ENCODE peak calls at places on chromosomes 5 and 9, in nine cellular contexts. One of them, this sample, is unnamed. For H3K4me1, the result is how much of the 10 kb centered on the place peaks cover.

GRCh38 chr5:18314192-18314778 is 680.0 kb downstream of the TAF11L14 start:
- DNase-seq in right lobe of liver: no peak
- DNase-seq in A549: peak
- DNase-seq in CD8-positive, alpha-beta T cell: no peak
- DNase-seq in transverse colon: no peak
- DNase-seq in mesenchymal stem cell: peak
- DNase-seq in mammary epithelial cell: no peak
- DNase-seq in CD8-positive, alpha-beta memory T cell: no peak
- DNase-seq in SJSA1: no peak
- DNase-seq in this sample: no peak

GRCh38 chr9:91611582-91611981 is 187.9 kb upstream of the NFIL3 start:
- DNase-seq in mesenchymal stem cell: peak
- DNase-seq in A549: no peak
- DNase-seq in transverse colon: no peak
- DNase-seq in CD8-positive, alpha-beta T cell: no peak
- DNase-seq in CD8-positive, alpha-beta memory T cell: no peak
- DNase-seq in right lobe of liver: no peak
- DNase-seq in SJSA1: no peak
- DNase-seq in mammary epithelial cell: no peak
- DNase-seq in this sample: no peak

GRCh38 chr5:93583799-93584530 is 943 bp downstream of the NR2F1 start:
- DNase-seq in CD8-positive, alpha-beta memory T cell: no peak
- DNase-seq in mammary epithelial cell: peak
- DNase-seq in transverse colon: no peak
- DNase-seq in A549: no peak
- DNase-seq in right lobe of liver: no peak
- DNase-seq in mesenchymal stem cell: peak
- DNase-seq in SJSA1: peak
- DNase-seq in CD8-positive, alpha-beta T cell: no peak
- DNase-seq in this sample: no peak

GRCh38 chr9:111094433-111095421 is 56.5 kb upstream of the LPAR1 start:
- DNase-seq in mammary epithelial cell: peak
- DNase-seq in CD8-positive, alpha-beta memory T cell: no peak
- DNase-seq in transverse colon: peak
- DNase-seq in right lobe of liver: no peak
- DNase-seq in CD8-positive, alpha-beta T cell: no peak
- DNase-seq in SJSA1: peak
- DNase-seq in mesenchymal stem cell: peak
- DNase-seq in A549: peak
- DNase-seq in this sample: no peak

GRCh38 chr9:135048758-135049284 is 38.6 kb upstream of the OLFM1 start:
- DNase-seq in CD8-positive, alpha-beta T cell: no peak
- DNase-seq in A549: no peak
- DNase-seq in mesenchymal stem cell: no peak
- DNase-seq in right lobe of liver: no peak
- DNase-seq in transverse colon: no peak
- DNase-seq in CD8-positive, alpha-beta memory T cell: no peak
- DNase-seq in mammary epithelial cell: no peak
- DNase-seq in SJSA1: peak
- DNase-seq in this sample: no peak

GRCh38 chr9:75360258-75360657 is 271.9 kb downstream of the OSTF1 start:
- DNase-seq in CD8-positive, alpha-beta memory T cell: no peak
- DNase-seq in SJSA1: no peak
- DNase-seq in CD8-positive, alpha-beta T cell: no peak
- DNase-seq in A549: no peak
- DNase-seq in mammary epithelial cell: no peak
- DNase-seq in mesenchymal stem cell: no peak
- DNase-seq in transverse colon: no peak
- DNase-seq in right lobe of liver: no peak
- DNase-seq in this sample: no peak

GRCh38 chr5:54090495-54091084 is 219.8 kb downstream of the ARL15 start:
- DNase-seq in mesenchymal stem cell: peak
- DNase-seq in transverse colon: no peak
- DNase-seq in A549: peak
- DNase-seq in SJSA1: no peak
- DNase-seq in CD8-positive, alpha-beta T cell: no peak
- DNase-seq in CD8-positive, alpha-beta memory T cell: no peak
- DNase-seq in mammary epithelial cell: peak
- DNase-seq in right lobe of liver: no peak
- DNase-seq in this sample: no peak

GRCh38 chr5:150070277-150070638 is 16.1 kb downstream of the CSF1R start:
- DNase-seq in CD8-positive, alpha-beta memory T cell: no peak
- DNase-seq in mammary epithelial cell: no peak
- DNase-seq in A549: no peak
- DNase-seq in CD8-positive, alpha-beta T cell: no peak
- DNase-seq in transverse colon: no peak
- DNase-seq in mesenchymal stem cell: no peak
- DNase-seq in SJSA1: no peak
- DNase-seq in right lobe of liver: no peak
- DNase-seq in this sample: peak

GRCh38 chr5:52997424-52997823 is 8.3 kb downstream of the ITGA2 start:
- DNase-seq in CD8-positive, alpha-beta memory T cell: no peak
- DNase-seq in transverse colon: no peak
- DNase-seq in CD8-positive, alpha-beta T cell: no peak
- DNase-seq in mammary epithelial cell: no peak
- DNase-seq in SJSA1: no peak
- DNase-seq in A549: peak
- DNase-seq in right lobe of liver: no peak
- DNase-seq in mesenchymal stem cell: no peak
- DNase-seq in this sample: no peak

GRCh38 chr9:97475079-97475478 is 26.4 kb upstream of the TMOD1 start:
- DNase-seq in CD8-positive, alpha-beta T cell: no peak
- DNase-seq in transverse colon: no peak
- DNase-seq in SJSA1: no peak
- DNase-seq in A549: no peak
- DNase-seq in mammary epithelial cell: no peak
- DNase-seq in mesenchymal stem cell: peak
- DNase-seq in right lobe of liver: no peak
- DNase-seq in CD8-positive, alpha-beta memory T cell: no peak
- DNase-seq in this sample: no peak
- H3K4me1 ChIP-seq in CD8-positive, alpha-beta T cell: under half
- H3K4me1 ChIP-seq in transverse colon: under half
- H3K4me1 ChIP-seq in SJSA1: under half
- H3K4me1 ChIP-seq in A549: under half
- H3K4me1 ChIP-seq in mammary epithelial cell: under half
- H3K4me1 ChIP-seq in mesenchymal stem cell: under half
- H3K4me1 ChIP-seq in right lobe of liver: under half
- H3K4me1 ChIP-seq in CD8-positive, alpha-beta memory T cell: under half
- H3K4me1 ChIP-seq in this sample: under half

GRCh38 chr9:126397056-126397455 is 70.4 kb downstream of the MVB12B start:
- DNase-seq in A549: peak
- DNase-seq in transverse colon: peak
- DNase-seq in SJSA1: no peak
- DNase-seq in mammary epithelial cell: peak
- DNase-seq in mesenchymal stem cell: no peak
- DNase-seq in CD8-positive, alpha-beta T cell: peak
- DNase-seq in CD8-positive, alpha-beta memory T cell: peak
- DNase-seq in right lobe of liver: no peak
- DNase-seq in this sample: peak
- H3K4me1 ChIP-seq in A549: under half
- H3K4me1 ChIP-seq in transverse colon: under half
- H3K4me1 ChIP-seq in SJSA1: under half
- H3K4me1 ChIP-seq in mammary epithelial cell: under half
- H3K4me1 ChIP-seq in mesenchymal stem cell: under half
- H3K4me1 ChIP-seq in CD8-positive, alpha-beta T cell: under half
- H3K4me1 ChIP-seq in CD8-positive, alpha-beta memory T cell: under half
- H3K4me1 ChIP-seq in right lobe of liver: under half
- H3K4me1 ChIP-seq in this sample: under half

DNA sequence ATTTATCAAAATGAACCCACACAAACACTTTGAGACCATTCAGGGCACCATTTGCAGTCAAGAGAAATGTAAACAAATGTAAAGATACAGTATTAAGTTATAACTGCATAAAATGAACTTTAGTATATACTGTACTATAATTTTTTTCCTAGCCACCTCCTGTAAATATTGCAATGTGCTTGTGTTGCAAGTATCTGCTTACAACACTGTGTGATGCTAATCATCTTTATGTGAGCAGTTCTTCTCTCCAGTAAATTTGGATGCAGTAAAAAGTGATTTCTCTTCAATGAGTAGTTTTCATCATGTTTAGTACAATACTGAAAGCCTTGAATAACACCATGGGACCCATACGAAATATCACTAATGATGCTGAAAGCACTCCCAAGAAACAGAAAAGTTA is 9.4 kb downstream of the G3BP1 start:
- DNase-seq in CD8-positive, alpha-beta T cell: no peak
- DNase-seq in CD8-positive, alpha-beta memory T cell: no peak
- DNase-seq in mammary epithelial cell: no peak
- DNase-seq in right lobe of liver: no peak
- DNase-seq in SJSA1: no peak
- DNase-seq in transverse colon: no peak
- DNase-seq in mesenchymal stem cell: no peak
- DNase-seq in A549: no peak
- DNase-seq in this sample: no peak
- H3K4me1 ChIP-seq in CD8-positive, alpha-beta T cell: half or more
- H3K4me1 ChIP-seq in CD8-positive, alpha-beta memory T cell: half or more
- H3K4me1 ChIP-seq in mammary epithelial cell: under half
- H3K4me1 ChIP-seq in right lobe of liver: under half
- H3K4me1 ChIP-seq in SJSA1: under half
- H3K4me1 ChIP-seq in transverse colon: half or more
- H3K4me1 ChIP-seq in mesenchymal stem cell: under half
- H3K4me1 ChIP-seq in A549: half or more
- H3K4me1 ChIP-seq in this sample: under half

DNA sequence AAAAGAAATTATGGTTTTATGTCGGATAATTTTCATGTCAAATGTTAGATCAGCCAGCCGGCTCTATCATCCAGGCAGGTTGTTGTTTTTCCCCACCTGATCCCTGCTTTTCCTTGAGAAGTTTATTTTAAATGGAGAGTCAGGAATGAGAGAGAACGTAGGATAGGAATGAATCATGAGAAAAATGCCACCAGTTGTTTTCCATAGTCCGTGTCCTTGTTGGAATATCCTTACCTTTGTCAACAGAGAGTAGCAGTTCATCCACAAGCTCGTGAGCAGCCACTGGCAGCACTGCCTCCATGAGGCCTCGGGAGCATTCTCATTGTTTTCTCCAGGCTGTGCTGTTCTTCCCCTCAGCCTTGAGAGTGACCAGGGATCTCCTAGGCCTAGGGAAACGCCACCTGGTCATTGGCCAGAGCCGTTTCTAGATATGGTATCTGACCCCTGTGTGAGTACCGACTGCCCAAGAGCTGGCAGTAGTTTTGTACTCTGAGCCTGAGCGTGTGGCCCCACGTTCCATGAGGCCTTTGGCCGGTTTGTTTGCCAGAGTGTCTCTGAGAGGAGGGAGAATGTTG is 293.3 kb downstream of the FANCC start:
- DNase-seq in right lobe of liver: peak
- DNase-seq in SJSA1: no peak
- DNase-seq in CD8-positive, alpha-beta memory T cell: no peak
- DNase-seq in CD8-positive, alpha-beta T cell: no peak
- DNase-seq in transverse colon: no peak
- DNase-seq in mammary epithelial cell: no peak
- DNase-seq in A549: no peak
- DNase-seq in mesenchymal stem cell: no peak
- DNase-seq in this sample: no peak
- H3K4me1 ChIP-seq in right lobe of liver: under half
- H3K4me1 ChIP-seq in SJSA1: half or more
- H3K4me1 ChIP-seq in CD8-positive, alpha-beta memory T cell: under half
- H3K4me1 ChIP-seq in CD8-positive, alpha-beta T cell: under half
- H3K4me1 ChIP-seq in transverse colon: half or more
- H3K4me1 ChIP-seq in mammary epithelial cell: half or more
- H3K4me1 ChIP-seq in A549: half or more
- H3K4me1 ChIP-seq in mesenchymal stem cell: under half
- H3K4me1 ChIP-seq in this sample: under half

DNA sequence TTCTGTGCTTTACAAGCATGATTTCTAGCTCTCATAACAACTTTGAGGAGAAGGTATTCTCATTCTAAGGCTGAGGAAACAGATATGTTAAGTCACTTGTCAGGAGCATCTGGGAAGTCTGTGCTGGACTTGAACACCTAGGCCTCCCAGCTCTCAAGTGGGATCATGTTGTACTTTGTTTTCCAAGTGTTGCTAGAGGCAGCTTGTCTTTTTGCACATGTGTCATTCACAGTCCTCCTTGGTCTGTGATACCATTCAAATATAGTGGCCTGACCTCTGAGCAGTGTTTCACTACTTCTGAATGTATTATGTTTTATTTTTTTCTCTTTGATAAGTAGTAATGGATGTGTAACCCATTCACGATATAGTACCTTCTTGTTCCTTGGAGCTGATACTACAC is 21.2 kb downstream of the ZSWIM6 start:
- DNase-seq in transverse colon: no peak
- DNase-seq in A549: no peak
- DNase-seq in mesenchymal stem cell: no peak
- DNase-seq in CD8-positive, alpha-beta T cell: no peak
- DNase-seq in right lobe of liver: no peak
- DNase-seq in CD8-positive, alpha-beta memory T cell: no peak
- DNase-seq in SJSA1: no peak
- DNase-seq in mammary epithelial cell: no peak
- DNase-seq in this sample: no peak
- H3K4me1 ChIP-seq in transverse colon: under half
- H3K4me1 ChIP-seq in A549: under half
- H3K4me1 ChIP-seq in mesenchymal stem cell: under half
- H3K4me1 ChIP-seq in CD8-positive, alpha-beta T cell: under half
- H3K4me1 ChIP-seq in right lobe of liver: under half
- H3K4me1 ChIP-seq in CD8-positive, alpha-beta memory T cell: under half
- H3K4me1 ChIP-seq in SJSA1: under half
- H3K4me1 ChIP-seq in mammary epithelial cell: under half
- H3K4me1 ChIP-seq in this sample: under half

DNA sequence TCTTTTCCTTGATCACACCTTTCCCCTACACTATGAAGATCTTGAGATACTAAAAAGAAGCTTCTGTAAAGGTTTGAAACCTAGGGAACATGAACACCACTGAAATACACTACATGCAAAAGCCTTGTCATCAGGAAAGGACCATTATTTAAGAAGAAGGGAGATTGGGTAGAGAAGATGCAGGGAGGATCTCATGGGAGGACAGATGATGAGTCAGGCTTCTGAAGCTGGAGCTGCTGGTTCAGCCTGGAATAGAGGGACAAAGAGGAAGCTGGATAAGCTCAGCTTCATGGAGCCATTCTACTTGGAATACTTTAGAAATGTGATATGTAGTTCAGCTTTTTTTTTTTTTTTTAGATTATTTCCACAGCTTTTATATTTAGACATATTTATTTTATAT is 169.8 kb downstream of the MAN2A1 start:
- DNase-seq in A549: no peak
- DNase-seq in mesenchymal stem cell: peak
- DNase-seq in mammary epithelial cell: no peak
- DNase-seq in right lobe of liver: no peak
- DNase-seq in transverse colon: no peak
- DNase-seq in SJSA1: no peak
- DNase-seq in CD8-positive, alpha-beta T cell: no peak
- DNase-seq in CD8-positive, alpha-beta memory T cell: no peak
- DNase-seq in this sample: no peak
- H3K4me1 ChIP-seq in A549: under half
- H3K4me1 ChIP-seq in mesenchymal stem cell: under half
- H3K4me1 ChIP-seq in mammary epithelial cell: under half
- H3K4me1 ChIP-seq in right lobe of liver: under half
- H3K4me1 ChIP-seq in transverse colon: under half
- H3K4me1 ChIP-seq in SJSA1: under half
- H3K4me1 ChIP-seq in CD8-positive, alpha-beta T cell: half or more
- H3K4me1 ChIP-seq in CD8-positive, alpha-beta memory T cell: half or more
- H3K4me1 ChIP-seq in this sample: under half

GRCh38 chr5:133120156-133120750 is 68.4 kb downstream of the HSPA4 start:
- DNase-seq in SJSA1: no peak
- DNase-seq in mesenchymal stem cell: no peak
- DNase-seq in right lobe of liver: no peak
- DNase-seq in transverse colon: no peak
- DNase-seq in CD8-positive, alpha-beta T cell: no peak
- DNase-seq in A549: no peak
- DNase-seq in mammary epithelial cell: no peak
- DNase-seq in CD8-positive, alpha-beta memory T cell: no peak
- DNase-seq in this sample: no peak
- H3K4me1 ChIP-seq in SJSA1: under half
- H3K4me1 ChIP-seq in mesenchymal stem cell: under half
- H3K4me1 ChIP-seq in right lobe of liver: under half
- H3K4me1 ChIP-seq in transverse colon: under half
- H3K4me1 ChIP-seq in CD8-positive, alpha-beta T cell: under half
- H3K4me1 ChIP-seq in A549: under half
- H3K4me1 ChIP-seq in mammary epithelial cell: under half
- H3K4me1 ChIP-seq in CD8-positive, alpha-beta memory T cell: under half
- H3K4me1 ChIP-seq in this sample: under half

This sample was measured in Peyer's patch.